ENCODE peak calls at places on chromosomes 7 and 10, in six cellular contexts. One of them, this sample, is unnamed.

GRCh38 chr10:51052152-51052551 is 22.1 kb upstream of the PRKG1 start:
- DNase-seq in sciatic nerve: no peak
- DNase-seq in activated CD4-positive, alpha-beta T cell treated with anti-CD3 and anti-CD28 coated beads, Interleukin-2, amount 50 U/mL, for 24 hours: no peak
- DNase-seq in omental fat pad: no peak
- DNase-seq in RWPE2: no peak
- DNase-seq in cerebellar cortex: no peak
- DNase-seq in this sample: no peak

GRCh38 chr7:131606346-131607290 is 50.2 kb upstream of the PODXL start:
- DNase-seq in sciatic nerve: no peak
- DNase-seq in activated CD4-positive, alpha-beta T cell treated with anti-CD3 and anti-CD28 coated beads, Interleukin-2, amount 50 U/mL, for 24 hours: no peak
- DNase-seq in omental fat pad: no peak
- DNase-seq in RWPE2: no peak
- DNase-seq in cerebellar cortex: no peak
- DNase-seq in this sample: no peak

GRCh38 chr7:5523052-5523711 is 99.5 kb upstream of the TNRC18 start:
- DNase-seq in sciatic nerve: no peak
- DNase-seq in activated CD4-positive, alpha-beta T cell treated with anti-CD3 and anti-CD28 coated beads, Interleukin-2, amount 50 U/mL, for 24 hours: no peak
- DNase-seq in omental fat pad: no peak
- DNase-seq in RWPE2: peak
- DNase-seq in cerebellar cortex: no peak
- DNase-seq in this sample: no peak

GRCh38 chr7:98810166-98810802 is 59.5 kb downstream of the TMEM130 start:
- DNase-seq in sciatic nerve: no peak
- DNase-seq in activated CD4-positive, alpha-beta T cell treated with anti-CD3 and anti-CD28 coated beads, Interleukin-2, amount 50 U/mL, for 24 hours: no peak
- DNase-seq in omental fat pad: no peak
- DNase-seq in RWPE2: no peak
- DNase-seq in cerebellar cortex: peak
- DNase-seq in this sample: peak

GRCh38 chr10:104488046-104488832 is 134.6 kb downstream of the CFAP58 start:
- DNase-seq in sciatic nerve: no peak
- DNase-seq in activated CD4-positive, alpha-beta T cell treated with anti-CD3 and anti-CD28 coated beads, Interleukin-2, amount 50 U/mL, for 24 hours: no peak
- DNase-seq in omental fat pad: no peak
- DNase-seq in RWPE2: no peak
- DNase-seq in cerebellar cortex: no peak
- DNase-seq in this sample: peak

GRCh38 chr10:44339218-44339617 is 45.7 kb downstream of the CXCL12 start:
- DNase-seq in sciatic nerve: no peak
- DNase-seq in activated CD4-positive, alpha-beta T cell treated with anti-CD3 and anti-CD28 coated beads, Interleukin-2, amount 50 U/mL, for 24 hours: no peak
- DNase-seq in omental fat pad: no peak
- DNase-seq in RWPE2: no peak
- DNase-seq in cerebellar cortex: no peak
- DNase-seq in this sample: no peak

GRCh38 chr7:132901241-132901640 is 180.6 kb downstream of the CHCHD3 start:
- DNase-seq in sciatic nerve: no peak
- DNase-seq in activated CD4-positive, alpha-beta T cell treated with anti-CD3 and anti-CD28 coated beads, Interleukin-2, amount 50 U/mL, for 24 hours: no peak
- DNase-seq in omental fat pad: no peak
- DNase-seq in RWPE2: no peak
- DNase-seq in cerebellar cortex: no peak
- DNase-seq in this sample: no peak

GRCh38 chr10:80442879-80443278 is 11.2 kb upstream of the TSPAN14 start:
- DNase-seq in sciatic nerve: no peak
- DNase-seq in activated CD4-positive, alpha-beta T cell treated with anti-CD3 and anti-CD28 coated beads, Interleukin-2, amount 50 U/mL, for 24 hours: no peak
- DNase-seq in omental fat pad: no peak
- DNase-seq in RWPE2: no peak
- DNase-seq in cerebellar cortex: no peak
- DNase-seq in this sample: no peak

GRCh38 chr10:86685416-86685815 is 17.1 kb downstream of the LDB3 start:
- DNase-seq in sciatic nerve: no peak
- DNase-seq in activated CD4-positive, alpha-beta T cell treated with anti-CD3 and anti-CD28 coated beads, Interleukin-2, amount 50 U/mL, for 24 hours: no peak
- DNase-seq in omental fat pad: no peak
- DNase-seq in RWPE2: no peak
- DNase-seq in cerebellar cortex: no peak
- DNase-seq in this sample: no peak

GRCh38 chr7:11570922-11571550 is 261.0 kb downstream of the THSD7A start:
- DNase-seq in sciatic nerve: no peak
- DNase-seq in activated CD4-positive, alpha-beta T cell treated with anti-CD3 and anti-CD28 coated beads, Interleukin-2, amount 50 U/mL, for 24 hours: no peak
- DNase-seq in omental fat pad: no peak
- DNase-seq in RWPE2: no peak
- DNase-seq in cerebellar cortex: no peak
- DNase-seq in this sample: no peak

GRCh38 chr10:15236340-15236739 is 67.8 kb upstream of the NMT2 start:
- DNase-seq in sciatic nerve: no peak
- DNase-seq in activated CD4-positive, alpha-beta T cell treated with anti-CD3 and anti-CD28 coated beads, Interleukin-2, amount 50 U/mL, for 24 hours: no peak
- DNase-seq in omental fat pad: no peak
- DNase-seq in RWPE2: no peak
- DNase-seq in cerebellar cortex: no peak
- DNase-seq in this sample: no peak

GRCh38 chr7:91264924-91265681 is 870 bp downstream of the FZD1 start:
- DNase-seq in sciatic nerve: peak
- DNase-seq in activated CD4-positive, alpha-beta T cell treated with anti-CD3 and anti-CD28 coated beads, Interleukin-2, amount 50 U/mL, for 24 hours: no peak
- DNase-seq in omental fat pad: no peak
- DNase-seq in RWPE2: peak
- DNase-seq in cerebellar cortex: peak
- DNase-seq in this sample: peak

GRCh38 chr7:46229409-46229808 is 308.3 kb upstream of the IGFBP3 start:
- DNase-seq in sciatic nerve: no peak
- DNase-seq in activated CD4-positive, alpha-beta T cell treated with anti-CD3 and anti-CD28 coated beads, Interleukin-2, amount 50 U/mL, for 24 hours: no peak
- DNase-seq in omental fat pad: no peak
- DNase-seq in RWPE2: no peak
- DNase-seq in cerebellar cortex: no peak
- DNase-seq in this sample: no peak

GRCh38 chr10:90969148-90969547 is 48.3 kb upstream of the ANKRD1 start:
- DNase-seq in sciatic nerve: no peak
- DNase-seq in activated CD4-positive, alpha-beta T cell treated with anti-CD3 and anti-CD28 coated beads, Interleukin-2, amount 50 U/mL, for 24 hours: no peak
- DNase-seq in omental fat pad: no peak
- DNase-seq in RWPE2: no peak
- DNase-seq in cerebellar cortex: no peak
- DNase-seq in this sample: no peak

GRCh38 chr10:80322158-80322557 is 32.7 kb upstream of the MAT1A start:
- DNase-seq in sciatic nerve: no peak
- DNase-seq in activated CD4-positive, alpha-beta T cell treated with anti-CD3 and anti-CD28 coated beads, Interleukin-2, amount 50 U/mL, for 24 hours: no peak
- DNase-seq in omental fat pad: no peak
- DNase-seq in RWPE2: no peak
- DNase-seq in cerebellar cortex: no peak
- DNase-seq in this sample: no peak

GRCh38 chr10:117442944-117443676 is 67.9 kb upstream of the PDZD8 start:
- DNase-seq in sciatic nerve: peak
- DNase-seq in activated CD4-positive, alpha-beta T cell treated with anti-CD3 and anti-CD28 coated beads, Interleukin-2, amount 50 U/mL, for 24 hours: no peak
- DNase-seq in omental fat pad: peak
- DNase-seq in RWPE2: peak
- DNase-seq in cerebellar cortex: peak
- DNase-seq in this sample: peak

GRCh38 chr10:73262105-73262730 is 9.8 kb upstream of the MRPS16 start:
- DNase-seq in sciatic nerve: no peak
- DNase-seq in activated CD4-positive, alpha-beta T cell treated with anti-CD3 and anti-CD28 coated beads, Interleukin-2, amount 50 U/mL, for 24 hours: no peak
- DNase-seq in omental fat pad: no peak
- DNase-seq in RWPE2: peak
- DNase-seq in cerebellar cortex: no peak
- DNase-seq in this sample: no peak

GRCh38 chr7:375901-376305 is 85.9 kb downstream of the FOXL3 start:
- DNase-seq in sciatic nerve: peak
- DNase-seq in activated CD4-positive, alpha-beta T cell treated with anti-CD3 and anti-CD28 coated beads, Interleukin-2, amount 50 U/mL, for 24 hours: no peak
- DNase-seq in omental fat pad: no peak
- DNase-seq in RWPE2: peak
- DNase-seq in cerebellar cortex: no peak
- DNase-seq in this sample: no peak

GRCh38 chr10:48671914-48672595 is 12.6 kb upstream of the WDFY4 start:
- DNase-seq in sciatic nerve: no peak
- DNase-seq in activated CD4-positive, alpha-beta T cell treated with anti-CD3 and anti-CD28 coated beads, Interleukin-2, amount 50 U/mL, for 24 hours: no peak
- DNase-seq in omental fat pad: no peak
- DNase-seq in RWPE2: no peak
- DNase-seq in cerebellar cortex: no peak
- DNase-seq in this sample: no peak

GRCh38 chr10:59362991-59363390 is 642 bp upstream of the FAM13C start:
- DNase-seq in sciatic nerve: peak
- DNase-seq in activated CD4-positive, alpha-beta T cell treated with anti-CD3 and anti-CD28 coated beads, Interleukin-2, amount 50 U/mL, for 24 hours: no peak
- DNase-seq in omental fat pad: peak
- DNase-seq in RWPE2: no peak
- DNase-seq in cerebellar cortex: peak
- DNase-seq in this sample: peak

GRCh38 chr10:109504401-109504800 is 418.9 kb downstream of the XPNPEP1 start:
- DNase-seq in sciatic nerve: no peak
- DNase-seq in activated CD4-positive, alpha-beta T cell treated with anti-CD3 and anti-CD28 coated beads, Interleukin-2, amount 50 U/mL, for 24 hours: no peak
- DNase-seq in omental fat pad: no peak
- DNase-seq in RWPE2: no peak
- DNase-seq in cerebellar cortex: no peak
- DNase-seq in this sample: no peak

GRCh38 chr10:72254891-72255568 is 18.7 kb upstream of the DDIT4 start:
- DNase-seq in sciatic nerve: peak
- DNase-seq in activated CD4-positive, alpha-beta T cell treated with anti-CD3 and anti-CD28 coated beads, Interleukin-2, amount 50 U/mL, for 24 hours: no peak
- DNase-seq in omental fat pad: no peak
- DNase-seq in RWPE2: peak
- DNase-seq in cerebellar cortex: peak
- DNase-seq in this sample: peak

GRCh38 chr7:131540491-131541162 is 15.8 kb downstream of the PODXL start:
- DNase-seq in sciatic nerve: no peak
- DNase-seq in activated CD4-positive, alpha-beta T cell treated with anti-CD3 and anti-CD28 coated beads, Interleukin-2, amount 50 U/mL, for 24 hours: no peak
- DNase-seq in omental fat pad: no peak
- DNase-seq in RWPE2: no peak
- DNase-seq in cerebellar cortex: peak
- DNase-seq in this sample: no peak

GRCh38 chr7:4894482-4894881 is 11.0 kb upstream of the RADIL start:
- DNase-seq in sciatic nerve: no peak
- DNase-seq in activated CD4-positive, alpha-beta T cell treated with anti-CD3 and anti-CD28 coated beads, Interleukin-2, amount 50 U/mL, for 24 hours: no peak
- DNase-seq in omental fat pad: no peak
- DNase-seq in RWPE2: no peak
- DNase-seq in cerebellar cortex: no peak
- DNase-seq in this sample: no peak

GRCh38 chr10:133377025-133377817 is 1.8 kb upstream of the PAOX start:
- DNase-seq in sciatic nerve: no peak
- DNase-seq in activated CD4-positive, alpha-beta T cell treated with anti-CD3 and anti-CD28 coated beads, Interleukin-2, amount 50 U/mL, for 24 hours: no peak
- DNase-seq in omental fat pad: no peak
- DNase-seq in RWPE2: no peak
- DNase-seq in cerebellar cortex: no peak
- DNase-seq in this sample: no peak

GRCh38 chr10:84540022-84540616 is 211.7 kb downstream of the CCSER2 start:
- DNase-seq in sciatic nerve: no peak
- DNase-seq in activated CD4-positive, alpha-beta T cell treated with anti-CD3 and anti-CD28 coated beads, Interleukin-2, amount 50 U/mL, for 24 hours: no peak
- DNase-seq in omental fat pad: no peak
- DNase-seq in RWPE2: no peak
- DNase-seq in cerebellar cortex: no peak
- DNase-seq in this sample: no peak

GRCh38 chr7:35971133-35971995 is 170.5 kb downstream of the SEPTIN7 start:
- DNase-seq in sciatic nerve: no peak
- DNase-seq in activated CD4-positive, alpha-beta T cell treated with anti-CD3 and anti-CD28 coated beads, Interleukin-2, amount 50 U/mL, for 24 hours: no peak
- DNase-seq in omental fat pad: no peak
- DNase-seq in RWPE2: no peak
- DNase-seq in cerebellar cortex: no peak
- DNase-seq in this sample: no peak

GRCh38 chr10:58028597-58029366 is 238.9 kb downstream of the IPMK start:
- DNase-seq in sciatic nerve: no peak
- DNase-seq in activated CD4-positive, alpha-beta T cell treated with anti-CD3 and anti-CD28 coated beads, Interleukin-2, amount 50 U/mL, for 24 hours: no peak
- DNase-seq in omental fat pad: no peak
- DNase-seq in RWPE2: no peak
- DNase-seq in cerebellar cortex: no peak
- DNase-seq in this sample: no peak

GRCh38 chr10:72310241-72310633 is 36.5 kb downstream of the DDIT4 start:
- DNase-seq in sciatic nerve: no peak
- DNase-seq in activated CD4-positive, alpha-beta T cell treated with anti-CD3 and anti-CD28 coated beads, Interleukin-2, amount 50 U/mL, for 24 hours: no peak
- DNase-seq in omental fat pad: no peak
- DNase-seq in RWPE2: no peak
- DNase-seq in cerebellar cortex: peak
- DNase-seq in this sample: no peak

GRCh38 chr7:71679480-71679879 is 547.5 kb downstream of the GALNT17 start:
- DNase-seq in sciatic nerve: no peak
- DNase-seq in activated CD4-positive, alpha-beta T cell treated with anti-CD3 and anti-CD28 coated beads, Interleukin-2, amount 50 U/mL, for 24 hours: no peak
- DNase-seq in omental fat pad: no peak
- DNase-seq in RWPE2: no peak
- DNase-seq in cerebellar cortex: peak
- DNase-seq in this sample: no peak